ENCODE peak calls at places on chromosomes 4 and X, in nine cellular contexts. B, W, I, A, U, N, X, E and D are unnamed samples.

GRCh38 chr4:186657766-186658165 is 65.9 kb downstream of the FAT1 start:
- DNase-seq in B (no peak), U (no peak), E (no peak), W (no peak), A (peak), X (no peak), I (no peak), N (peak), D (no peak)

GRCh38 chr4:26793750-26794149 is 66.9 kb upstream of the STIM2 start:
- DNase-seq in W (no peak), N (no peak), A (no peak), E (no peak), U (no peak), X (no peak), B (no peak), I (no peak), D (no peak)

GRCh38 chr4:56653461-56654237 is 27.4 kb downstream of the HOPX start:
- DNase-seq in W (no peak), A (no peak), B (no peak), E (no peak), I (no peak), U (no peak), X (no peak), N (no peak), D (no peak)

GRCh38 chrX:101659601-101660063 is at the start of gene ARMCX2:
- DNase-seq in E (peak), B (peak), I (no peak), U (peak), N (no peak), X (no peak), A (peak), W (peak), D (no peak)

GRCh38 chrX:20267924-20268701 is 1.4 kb upstream of the RPS6KA3 start:
- DNase-seq in B (peak), X (peak), W (peak), E (no peak), N (no peak), A (no peak), U (peak), I (no peak), D (no peak)

GRCh38 chr4:102642571-102643298 is 118.0 kb downstream of the MANBA start:
- DNase-seq in E (no peak), A (peak), N (no peak), B (no peak), I (no peak), U (no peak), X (no peak), W (no peak), D (no peak)

GRCh38 chr4:147756417-147756816 is 24.5 kb downstream of the ARHGAP10 start:
- DNase-seq in U (no peak), X (no peak), B (no peak), N (no peak), E (no peak), I (no peak), A (no peak), W (no peak), D (no peak)

GRCh38 chr4:69095301-69095731 is 958 bp upstream of the UGT2B7 start:
- DNase-seq in X (no peak), U (no peak), N (no peak), I (no peak), B (no peak), A (peak), E (no peak), W (no peak), D (peak)

GRCh38 chr4:169109276-169109675 is 99.2 kb upstream of the CBR4 start:
- DNase-seq in W (no peak), E (no peak), U (no peak), I (no peak), A (no peak), X (no peak), N (no peak), B (no peak), D (no peak)

GRCh38 chr4:153064571-153064970 is 128.4 kb downstream of the FHDC1 start:
- DNase-seq in U (peak), X (no peak), E (no peak), B (no peak), W (no peak), A (no peak), I (no peak), N (no peak), D (no peak)

GRCh38 chr4:967113-968104 is 6.0 kb downstream of the DGKQ start:
- DNase-seq in B (peak), U (no peak), E (no peak), X (no peak), N (no peak), A (no peak), I (no peak), W (no peak), D (no peak)

GRCh38 chr4:152094851-152095700 is 334.3 kb upstream of the GATB start:
- DNase-seq in E (peak), B (no peak), X (no peak), W (no peak), N (no peak), I (no peak), A (peak), U (no peak), D (no peak)

GRCh38 chr4:168877779-168878491 is 132.1 kb downstream of the CBR4 start:
- DNase-seq in E (no peak), B (peak), I (no peak), U (peak), A (no peak), W (peak), N (no peak), X (peak), D (no peak)

GRCh38 chr4:39908284-39908683 is 69.4 kb downstream of the PDS5A start:
- DNase-seq in N (no peak), X (no peak), B (no peak), W (no peak), U (no peak), I (no peak), A (peak), E (no peak), D (no peak)

GRCh38 chr4:68123525-68123924 is 6.1 kb downstream of the TMPRSS11F start:
- DNase-seq in U (no peak), B (no peak), X (no peak), W (no peak), N (no peak), E (no peak), I (no peak), A (no peak), D (no peak)

GRCh38 chr4:25095756-25096552 is 64.3 kb downstream of the SEPSECS start:
- DNase-seq in A (no peak), E (no peak), W (peak), B (no peak), I (no peak), X (no peak), N (no peak), U (no peak), D (no peak)

GRCh38 chrX:153651540-153652079 is 4.6 kb downstream of the DUSP9 start:
- DNase-seq in X (peak), I (peak), A (no peak), B (no peak), N (no peak), E (no peak), W (peak), U (no peak), D (no peak)

GRCh38 chrX:111519215-111519614 is 7.8 kb downstream of the SERTM2 start:
- DNase-seq in E (no peak), B (peak), U (no peak), X (no peak), W (no peak), I (no peak), A (peak), N (no peak), D (no peak)

GRCh38 chrX:105845661-105846060 is 23.3 kb downstream of the NRK start:
- DNase-seq in W (no peak), E (no peak), U (no peak), A (no peak), B (no peak), X (no peak), I (no peak), N (no peak), D (no peak)

GRCh38 chrX:137430301-137430700 is 135.6 kb upstream of the ZIC3 start:
- DNase-seq in B (no peak), A (no peak), I (no peak), W (no peak), U (no peak), E (no peak), N (no peak), X (no peak), D (no peak)

GRCh38 chr4:127709456-127709855 is 20.7 kb upstream of the SLC25A31 start:
- DNase-seq in A (peak), I (no peak), B (no peak), W (no peak), X (no peak), E (no peak), N (no peak), U (no peak), D (no peak)

GRCh38 chr4:124505211-124505610 is 207.3 kb downstream of the ANKRD50 start:
- DNase-seq in X (no peak), U (no peak), B (no peak), I (no peak), A (no peak), N (no peak), W (no peak), E (no peak), D (no peak)

GRCh38 chrX:17375631-17376380 is 806 bp downstream of the NHS start:
- DNase-seq in N (no peak), B (peak), E (peak), A (peak), X (no peak), I (no peak), W (peak), U (peak), D (no peak)

GRCh38 chr4:183987987-183988392 is 82.9 kb downstream of the STOX2 start:
- DNase-seq in I (peak), E (peak), W (no peak), A (peak), X (no peak), B (peak), N (peak), U (peak), D (peak)

GRCh38 chrX:71636438-71637252 is 18.3 kb upstream of the CXCR3 start:
- DNase-seq in U (no peak), B (no peak), E (no peak), A (no peak), W (no peak), N (no peak), I (no peak), X (no peak), D (no peak)

GRCh38 chr4:108821056-108821925 is 58.4 kb upstream of the ETNPPL start:
- DNase-seq in A (peak), N (no peak), U (no peak), I (no peak), E (no peak), X (no peak), W (no peak), B (no peak), D (no peak)

GRCh38 chrX:124619710-124620109 is 273.3 kb downstream of the SH2D1A start:
- DNase-seq in A (peak), U (no peak), B (no peak), N (no peak), I (no peak), W (no peak), X (no peak), E (no peak), D (no peak)

GRCh38 chr4:139814285-139815015 is 148.8 kb downstream of the MGST2 start:
- DNase-seq in X (no peak), W (no peak), N (no peak), B (no peak), I (no peak), U (no peak), E (peak), A (peak), D (no peak)

GRCh38 chr4:7414046-7414445 is 20.7 kb downstream of the PSAPL1 start:
- DNase-seq in A (no peak), U (no peak), I (no peak), B (no peak), N (no peak), W (peak), E (no peak), X (no peak), D (no peak)